ENCODE peak calls at places on chromosomes 2 and 18, in five cellular contexts. One of them, this sample, is unnamed.

GRCh38 chr2:235087812-235088607 is 136.2 kb downstream of the SH3BP4 start:
- DNase-seq in GDM1: no peak
- DNase-seq in DMS79: no peak
- DNase-seq in RWPE2: no peak
- DNase-seq in M059J: no peak
- DNase-seq in this sample: no peak

GRCh38 chr2:188399159-188399558 is 107.5 kb downstream of the GULP1 start:
- DNase-seq in GDM1: no peak
- DNase-seq in DMS79: no peak
- DNase-seq in RWPE2: no peak
- DNase-seq in M059J: peak
- DNase-seq in this sample: no peak

GRCh38 chr18:54086046-54086802 is 138.2 kb downstream of the MBD2 start:
- DNase-seq in GDM1: no peak
- DNase-seq in DMS79: no peak
- DNase-seq in RWPE2: no peak
- DNase-seq in M059J: no peak
- DNase-seq in this sample: no peak

GRCh38 chr2:134836986-134837385 is 1.4 kb upstream of the ACMSD start:
- DNase-seq in GDM1: no peak
- DNase-seq in DMS79: no peak
- DNase-seq in RWPE2: no peak
- DNase-seq in M059J: peak
- DNase-seq in this sample: no peak

GRCh38 chr2:111643761-111644160 is 240.2 kb downstream of the ANAPC1 start:
- DNase-seq in GDM1: no peak
- DNase-seq in DMS79: no peak
- DNase-seq in RWPE2: no peak
- DNase-seq in M059J: no peak
- DNase-seq in this sample: no peak

GRCh38 chr2:238122287-238123217 is 15.9 kb upstream of the KLHL30 start:
- DNase-seq in GDM1: no peak
- DNase-seq in DMS79: no peak
- DNase-seq in RWPE2: no peak
- DNase-seq in M059J: no peak
- DNase-seq in this sample: no peak

GRCh38 chr2:30684996-30685395 is 122.2 kb downstream of the CAPN13 start:
- DNase-seq in GDM1: no peak
- DNase-seq in DMS79: no peak
- DNase-seq in RWPE2: no peak
- DNase-seq in M059J: no peak
- DNase-seq in this sample: no peak

GRCh38 chr2:233428008-233428407 is 73.7 kb downstream of the DGKD start:
- DNase-seq in GDM1: no peak
- DNase-seq in DMS79: no peak
- DNase-seq in RWPE2: no peak
- DNase-seq in M059J: no peak
- DNase-seq in this sample: no peak

This sample was measured in cerebellum.